ENCODE peak calls at places on chromosomes 3 and 15, in five cellular contexts. K is tibial nerve, Y is ovary, A is sigmoid colon, X is SK-N-SH. L is an unnamed sample.

GRCh38 chr15:96574766-96575165 is 244.3 kb downstream of the NR2F2 start:
- DNase-seq in K (no peak), Y (no peak), A (no peak), X (no peak), L (no peak)

GRCh38 chr3:64166584-64167155 is 58.6 kb downstream of the PRICKLE2 start:
- DNase-seq in K (no peak), Y (no peak), A (no peak), X (peak; percentile 54), L (no peak)

GRCh38 chr15:37100109-37100873 is at the start of gene MEIS2:
- DNase-seq in K (peak; percentile 81), Y (peak; percentile 95), A (peak; percentile 98), X (peak; percentile 97), L (peak; percentile 98)

GRCh38 chr3:189490337-189490736 is 140.9 kb upstream of the TP63 start:
- DNase-seq in K (no peak), Y (no peak), A (no peak), X (no peak), L (no peak)

GRCh38 chr3:69744507-69744906 is 5.2 kb downstream of the MITF start:
- DNase-seq in K (no peak), Y (no peak), A (no peak), X (no peak), L (no peak)

GRCh38 chr3:30779686-30780287 is 114.7 kb downstream of the GADL1 start:
- DNase-seq in K (no peak), Y (no peak), A (no peak), X (peak; percentile 9), L (no peak)

GRCh38 chr3:155352900-155353490 is 59.5 kb upstream of the STRIT1 start:
- DNase-seq in K (no peak), Y (no peak), A (no peak), X (peak; percentile 31), L (no peak)

GRCh38 chr15:84604804-84605203 is 4.0 kb downstream of the ZSCAN2 start:
- DNase-seq in K (no peak), Y (no peak), A (no peak), X (no peak), L (no peak)

GRCh38 chr3:126390751-126391150 is 4.0 kb upstream of the CFAP100 start:
- DNase-seq in K (no peak), Y (no peak), A (peak; percentile 54), X (no peak), L (no peak)

GRCh38 chr3:186839874-186840641 is 2.5 kb upstream of the ADIPOQ start:
- DNase-seq in K (no peak), Y (no peak), A (no peak), X (no peak), L (no peak)

GRCh38 chr3:18069564-18069963 is 327.1 kb upstream of the TBC1D5 start:
- DNase-seq in K (no peak), Y (no peak), A (no peak), X (no peak), L (no peak)

GRCh38 chr3:48398701-48399386 is 26.8 kb downstream of the FBXW12 start:
- DNase-seq in K (no peak), Y (peak; percentile 9), A (no peak), X (peak; percentile 7), L (no peak)

GRCh38 chr15:32861741-32862140 is 143.9 kb downstream of the GREM1 start:
- DNase-seq in K (no peak), Y (peak; percentile 67), A (no peak), X (peak; percentile 13), L (no peak)

DNA sequence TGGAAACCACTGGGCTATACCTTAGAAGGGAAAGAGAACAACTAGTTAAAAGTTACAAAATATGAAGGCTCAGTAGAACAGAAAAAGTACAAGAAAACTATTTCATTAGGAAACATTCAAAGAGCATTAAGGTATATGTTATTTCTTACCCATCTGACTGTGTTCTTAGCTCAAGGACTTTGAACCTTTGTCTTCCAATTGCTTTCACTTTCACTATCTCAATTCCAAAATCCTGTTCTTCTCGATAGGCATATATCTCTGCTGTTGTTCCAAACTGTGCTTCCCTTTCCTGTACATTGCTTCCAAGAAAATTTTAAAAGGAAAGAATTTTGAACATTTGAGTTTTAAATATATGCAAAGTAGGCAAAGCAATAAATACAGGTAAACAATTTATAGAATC is 6.9 kb downstream of the CRBN start:
- DNase-seq in K (no peak), Y (no peak), A (no peak), X (no peak), L (no peak)
- H3K4me3 ChIP-seq in K (peak overlapping the region; percentile 17), Y (no peak overlapping the region), A (peak overlapping the region; percentile 7), X (no peak overlapping the region), L (peak overlapping the region; percentile 17)

GRCh38 chr3:142013331-142013730 is 136.0 kb downstream of the TFDP2 start:
- DNase-seq in K (no peak), Y (no peak), A (no peak), X (no peak), L (no peak)

GRCh38 chr3:142003291-142003690 is 126.8 kb downstream of the ATP1B3 start:
- DNase-seq in K (no peak), Y (no peak), A (no peak), X (no peak), L (no peak)

GRCh38 chr3:142004025-142004424 is 127.6 kb downstream of the ATP1B3 start:
- DNase-seq in K (no peak), Y (no peak), A (no peak), X (no peak), L (no peak)

GRCh38 chr3:142009029-142009428 is 132.6 kb downstream of the ATP1B3 start:
- DNase-seq in K (no peak), Y (no peak), A (no peak), X (no peak), L (no peak)

GRCh38 chr3:142007710-142008399 is 131.4 kb downstream of the ATP1B3 start:
- DNase-seq in K (no peak), Y (no peak), A (no peak), X (no peak), L (no peak)
- H3K27ac ChIP-seq in K (no peak overlapping the region), Y (no peak overlapping the region), A (no peak overlapping the region), X (no peak overlapping the region), L (no peak overlapping the region)

DNA sequence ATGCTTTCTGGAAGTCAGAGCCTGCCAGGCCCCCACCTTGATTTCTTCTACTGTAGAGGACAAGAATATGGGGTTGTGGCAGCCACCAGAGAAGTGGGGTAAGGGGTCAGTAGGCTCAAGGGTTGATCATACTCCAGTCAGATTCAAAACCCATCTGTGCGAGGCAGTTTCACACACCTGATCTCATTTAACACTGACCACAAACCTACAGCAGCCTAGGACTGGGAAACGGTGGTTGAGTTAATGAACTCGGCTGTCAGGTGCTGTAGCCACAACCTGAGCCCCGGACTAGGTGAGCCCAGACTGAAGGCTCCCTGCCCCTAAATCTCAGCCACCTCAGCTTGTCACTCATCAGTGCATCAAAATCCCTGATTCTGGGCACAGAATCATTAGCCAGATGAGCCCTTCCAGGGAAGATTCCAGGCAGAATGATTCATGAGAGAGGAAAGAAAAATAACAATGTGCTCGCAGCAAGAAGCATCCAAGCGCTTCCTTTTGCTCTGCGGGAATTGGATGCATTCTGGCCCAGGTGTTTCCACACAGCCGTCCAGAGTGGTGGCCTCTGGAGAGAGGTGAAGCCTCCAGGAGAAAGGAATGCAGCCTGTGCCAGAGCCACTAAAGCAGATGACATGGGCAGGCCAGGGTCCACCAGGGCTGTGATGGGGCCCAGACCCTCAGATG is 102.1 kb downstream of the SRGAP3 start:
- DNase-seq in K (no peak), Y (no peak), A (no peak), X (no peak), L (no peak)
- TF ChIP-seq EP300 in K (no peak), Y (no peak), A (no peak), X (no peak), L (no peak)

GRCh38 chr3:146968204-146968651 is 363.1 kb upstream of the PLSCR5 start:
- DNase-seq in K (no peak), Y (no peak), A (no peak), X (no peak), L (no peak)
- H3K4me3 ChIP-seq in K (no peak overlapping the region), Y (no peak overlapping the region), A (no peak overlapping the region), X (peak overlapping the region; percentile 35), L (no peak overlapping the region)